ENCODE peak calls at places on chromosomes 3 and 15, in five cellular contexts. G is mesenchymal stem cell, E is H9, F is neuronal stem cell, Z is mesendoderm. K is an unnamed sample.

GRCh38 chr3:153209596-153209995 is 47.6 kb downstream of the RAP2B start:
- DNase-seq in G (peak), E (peak), F (no peak), Z (peak), K (peak)

GRCh38 chr15:70063284-70063991 is 34.3 kb downstream of the TLE3 start:
- DNase-seq in G (no peak), E (no peak), F (no peak), Z (no peak), K (no peak)

GRCh38 chr3:175526609-175527280 is 667.6 kb downstream of the NAALADL2 start:
- DNase-seq in G (peak), E (no peak), F (no peak), Z (peak), K (peak)

GRCh38 chr3:117799314-117799713 is 1089.7 kb downstream of the TUSC7 start:
- DNase-seq in G (no peak), E (no peak), F (no peak), Z (no peak), K (no peak)

GRCh38 chr3:83457516-83457915 is 1501.3 kb upstream of the CADM2 start:
- DNase-seq in G (no peak), E (no peak), F (no peak), Z (peak), K (no peak)

GRCh38 chr3:4754180-4755086 is 224.8 kb upstream of the BHLHE40 start:
- DNase-seq in G (no peak), E (no peak), F (no peak), Z (no peak), K (no peak)

GRCh38 chr3:34152641-34153040 is 354.2 kb downstream of the PDCD6IP start:
- DNase-seq in G (no peak), E (no peak), F (no peak), Z (no peak), K (no peak)

GRCh38 chr3:129558076-129558771 is 15.2 kb downstream of the H1-8 start:
- DNase-seq in G (no peak), E (no peak), F (no peak), Z (no peak), K (peak)

GRCh38 chr15:89822951-89823701 is 8.5 kb upstream of the ANPEP start:
- DNase-seq in G (no peak), E (peak), F (no peak), Z (no peak), K (peak)

GRCh38 chr15:100727291-100727851 is 125.0 kb downstream of the ASB7 start:
- DNase-seq in G (no peak), E (peak), F (no peak), Z (no peak), K (no peak)

GRCh38 chr3:71189480-71189879 is 394.0 kb downstream of the FOXP1 start:
- DNase-seq in G (peak), E (no peak), F (no peak), Z (no peak), K (peak)

GRCh38 chr3:4738737-4739274 is 240.4 kb upstream of the BHLHE40 start:
- DNase-seq in G (peak), E (no peak), F (no peak), Z (no peak), K (no peak)

GRCh38 chr3:89372456-89372855 is 265.0 kb downstream of the EPHA3 start:
- DNase-seq in G (no peak), E (no peak), F (no peak), Z (no peak), K (no peak)

GRCh38 chr3:172156309-172156998 is 117.1 kb downstream of the FNDC3B start:
- DNase-seq in G (no peak), E (peak), F (no peak), Z (peak), K (no peak)

GRCh38 chr3:159763466-159764210 is 225.0 kb upstream of the IL12A start:
- DNase-seq in G (peak), E (peak), F (peak), Z (peak), K (peak)

GRCh38 chr3:9216736-9217135 is 32.7 kb downstream of the SRGAP3 start:
- DNase-seq in G (no peak), E (no peak), F (no peak), Z (no peak), K (no peak)

GRCh38 chr15:68592548-68592947 is 13.8 kb downstream of the CORO2B start:
- DNase-seq in G (peak), E (no peak), F (no peak), Z (no peak), K (no peak)

GRCh38 chr3:146550743-146551510 is 6.5 kb upstream of the PLSCR1 start:
- DNase-seq in G (peak), E (no peak), F (no peak), Z (no peak), K (peak)

GRCh38 chr3:98034036-98034435 is 1.1 kb downstream of the GABRR3 start:
- DNase-seq in G (no peak), E (no peak), F (no peak), Z (no peak), K (no peak)

GRCh38 chr3:21154911-21155310 is 596.1 kb downstream of the ZNF385D start:
- DNase-seq in G (no peak), E (no peak), F (no peak), Z (no peak), K (no peak)

GRCh38 chr15:67064607-67065530 is 533 bp upstream of the SMAD3 start:
- DNase-seq in G (peak), E (peak), F (peak), Z (peak), K (no peak)

GRCh38 chr15:75237316-75237982 is 20.7 kb upstream of the GOLGA6C start:
- DNase-seq in G (no peak), E (no peak), F (no peak), Z (no peak), K (no peak)

GRCh38 chr3:170154084-170154483 is 27.4 kb downstream of the PHC3 start:
- DNase-seq in G (no peak), E (no peak), F (no peak), Z (no peak), K (peak)

GRCh38 chr3:76487446-76487845 is 552.5 kb upstream of the ROBO2 start:
- DNase-seq in G (peak), E (no peak), F (no peak), Z (no peak), K (peak)

GRCh38 chr3:120114981-120115380 is 20.7 kb upstream of the GSK3B start:
- DNase-seq in G (peak), E (no peak), F (no peak), Z (no peak), K (peak)

GRCh38 chr3:127984241-127984975 is 67.8 kb upstream of the SEC61A1 start:
- DNase-seq in G (no peak), E (no peak), F (no peak), Z (no peak), K (peak)

GRCh38 chr3:100777271-100777670 is 68.0 kb downstream of the TFG start:
- DNase-seq in G (no peak), E (no peak), F (no peak), Z (no peak), K (peak)

GRCh38 chr3:29164825-29165224 is 116.0 kb upstream of the RBMS3 start:
- DNase-seq in G (no peak), E (no peak), F (no peak), Z (no peak), K (no peak)

GRCh38 chr3:25139267-25139666 is 288.8 kb upstream of the RARB start:
- DNase-seq in G (no peak), E (no peak), F (no peak), Z (no peak), K (no peak)

GRCh38 chr15:43920815-43921214 is 94.0 kb downstream of the WDR76 start:
- DNase-seq in G (peak), E (no peak), F (no peak), Z (no peak), K (peak)

GRCh38 chr3:11201246-11202024 is 47.1 kb downstream of the HRH1 start:
- DNase-seq in G (no peak), E (no peak), F (no peak), Z (no peak), K (no peak)

GRCh38 chr3:12462159-12462962 is 21.9 kb upstream of the TSEN2 start:
- DNase-seq in G (no peak), E (no peak), F (no peak), Z (no peak), K (no peak)

GRCh38 chr15:63509056-63509696 is 4.8 kb downstream of the USP3 start:
- DNase-seq in G (no peak), E (no peak), F (no peak), Z (no peak), K (no peak)

GRCh38 chr3:186209810-186210752 is 101.2 kb upstream of the ETV5 start:
- DNase-seq in G (peak), E (peak), F (peak), Z (peak), K (peak)

GRCh38 chr3:125052671-125053303 is 3.0 kb downstream of the HEG1 start:
- DNase-seq in G (peak), E (no peak), F (no peak), Z (peak), K (peak)

GRCh38 chr3:13628432-13628831 is 79.5 kb downstream of the FBLN2 start:
- DNase-seq in G (no peak), E (no peak), F (no peak), Z (no peak), K (no peak)

GRCh38 chr15:38605744-38606143 is 41.1 kb upstream of the RASGRP1 start:
- DNase-seq in G (no peak), E (no peak), F (no peak), Z (no peak), K (no peak)

GRCh38 chr3:197533396-197534347 is 22.1 kb downstream of the BDH1 start:
- DNase-seq in G (no peak), E (no peak), F (no peak), Z (no peak), K (no peak)

GRCh38 chr3:197532388-197532787 is 23.4 kb downstream of the BDH1 start:
- DNase-seq in G (no peak), E (no peak), F (no peak), Z (no peak), K (no peak)

GRCh38 chr3:197539651-197540051 is 16.1 kb downstream of the BDH1 start:
- DNase-seq in G (no peak), E (no peak), F (no peak), Z (no peak), K (no peak)

GRCh38 chr3:197534348-197534725 is 21.4 kb downstream of the BDH1 start:
- DNase-seq in G (no peak), E (no peak), F (no peak), Z (no peak), K (no peak)
- H2BK5ac ChIP-seq in G (no peak), E (no peak), F (no peak), Z (no peak), K (no peak)

GRCh38 chr15:85854345-85855097 is 59.8 kb upstream of the KLHL25 start:
- DNase-seq in G (peak), E (peak), F (peak), Z (peak), K (peak)

GRCh38 chr15:85858586-85859375 is 64.1 kb upstream of the KLHL25 start:
- DNase-seq in G (peak), E (peak), F (peak), Z (peak), K (peak)

GRCh38 chr15:85860394-85861161 is 65.9 kb upstream of the KLHL25 start:
- DNase-seq in G (no peak), E (no peak), F (no peak), Z (no peak), K (no peak)

GRCh38 chr15:85865070-85865684 is 70.5 kb upstream of the KLHL25 start:
- DNase-seq in G (peak), E (peak), F (peak), Z (peak), K (peak)

DNA sequence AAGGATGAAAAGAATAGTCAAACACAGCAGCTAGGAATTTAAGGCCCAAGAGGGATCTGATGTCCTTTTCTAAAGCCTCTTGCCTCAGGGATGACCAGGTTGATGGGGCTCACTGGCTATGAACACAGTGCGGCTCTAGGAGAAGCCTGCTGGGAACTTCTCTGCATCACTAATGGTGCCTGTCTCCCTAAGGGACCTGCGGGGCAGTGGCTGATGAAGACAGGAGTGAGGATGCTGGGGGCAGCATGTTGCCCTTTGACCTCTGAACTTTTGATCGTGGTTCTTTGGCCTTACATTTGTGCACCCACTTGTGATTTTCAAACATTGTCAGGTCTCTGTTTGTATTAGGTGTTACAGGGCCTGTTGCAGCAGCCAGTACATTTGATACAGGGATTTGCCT is 64.9 kb upstream of the KLHL25 start:
- DNase-seq in G (no peak), E (no peak), F (no peak), Z (no peak), K (no peak)
- H2AK5ac ChIP-seq in G (no peak), E (no peak), F (no peak), Z (no peak), K (no peak)

DNA sequence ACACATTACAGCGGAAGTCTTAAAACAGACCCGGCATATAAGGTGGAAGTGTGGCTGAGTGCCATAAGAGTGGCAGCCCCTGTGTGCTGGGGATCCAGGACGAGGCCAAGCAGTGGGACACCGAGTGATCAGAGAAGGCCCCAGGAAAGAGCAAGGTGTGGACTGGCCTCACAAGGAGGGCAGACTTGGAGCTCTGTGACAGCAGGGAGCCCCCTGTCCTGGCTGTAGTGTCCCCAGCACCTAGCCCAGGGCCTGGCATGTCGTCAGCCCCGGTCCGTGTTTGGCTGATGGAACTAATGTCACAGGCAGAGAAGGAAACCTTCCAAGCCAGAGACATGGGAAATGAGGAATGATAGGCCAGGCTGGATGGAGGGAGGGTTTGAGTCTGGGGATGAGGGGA is 4.8 kb downstream of the PDIA5 start:
- DNase-seq in G (no peak), E (no peak), F (no peak), Z (no peak), K (no peak)
- H2BK5ac ChIP-seq in G (no peak), E (no peak), F (no peak), Z (no peak), K (no peak)

GRCh38 chr3:43294975-43295374 is 8.6 kb downstream of the SNRK start:
- DNase-seq in G (no peak), E (no peak), F (no peak), Z (no peak), K (no peak)

GRCh38 chr3:43296565-43296964 is 10.2 kb downstream of the SNRK start:
- DNase-seq in G (no peak), E (no peak), F (no peak), Z (no peak), K (peak)

GRCh38 chr3:43298761-43299160 is 12.4 kb downstream of the SNRK start:
- DNase-seq in G (no peak), E (no peak), F (no peak), Z (no peak), K (no peak)

GRCh38 chr3:43302116-43302880 is 16.0 kb downstream of the SNRK start:
- DNase-seq in G (no peak), E (no peak), F (no peak), Z (no peak), K (no peak)

GRCh38 chr3:43298292-43298691 is 12.0 kb downstream of the SNRK start:
- DNase-seq in G (no peak), E (no peak), F (no peak), Z (no peak), K (no peak)
- H2AK5ac ChIP-seq in G (no peak), E (no peak), F (no peak), Z (no peak), K (no peak)

GRCh38 chr3:187521546-187521945 is 148.6 kb downstream of the SST start:
- DNase-seq in G (no peak), E (no peak), F (no peak), Z (no peak), K (no peak)

GRCh38 chr3:187519428-187519890 is 150.7 kb downstream of the SST start:
- DNase-seq in G (no peak), E (peak), F (peak), Z (peak), K (no peak)

GRCh38 chr3:187522293-187522692 is 147.9 kb downstream of the SST start:
- DNase-seq in G (no peak), E (no peak), F (no peak), Z (no peak), K (no peak)

GRCh38 chr3:187518616-187519015 is 150.4 kb downstream of the RTP4 start:
- DNase-seq in G (no peak), E (no peak), F (no peak), Z (peak), K (no peak)

DNA sequence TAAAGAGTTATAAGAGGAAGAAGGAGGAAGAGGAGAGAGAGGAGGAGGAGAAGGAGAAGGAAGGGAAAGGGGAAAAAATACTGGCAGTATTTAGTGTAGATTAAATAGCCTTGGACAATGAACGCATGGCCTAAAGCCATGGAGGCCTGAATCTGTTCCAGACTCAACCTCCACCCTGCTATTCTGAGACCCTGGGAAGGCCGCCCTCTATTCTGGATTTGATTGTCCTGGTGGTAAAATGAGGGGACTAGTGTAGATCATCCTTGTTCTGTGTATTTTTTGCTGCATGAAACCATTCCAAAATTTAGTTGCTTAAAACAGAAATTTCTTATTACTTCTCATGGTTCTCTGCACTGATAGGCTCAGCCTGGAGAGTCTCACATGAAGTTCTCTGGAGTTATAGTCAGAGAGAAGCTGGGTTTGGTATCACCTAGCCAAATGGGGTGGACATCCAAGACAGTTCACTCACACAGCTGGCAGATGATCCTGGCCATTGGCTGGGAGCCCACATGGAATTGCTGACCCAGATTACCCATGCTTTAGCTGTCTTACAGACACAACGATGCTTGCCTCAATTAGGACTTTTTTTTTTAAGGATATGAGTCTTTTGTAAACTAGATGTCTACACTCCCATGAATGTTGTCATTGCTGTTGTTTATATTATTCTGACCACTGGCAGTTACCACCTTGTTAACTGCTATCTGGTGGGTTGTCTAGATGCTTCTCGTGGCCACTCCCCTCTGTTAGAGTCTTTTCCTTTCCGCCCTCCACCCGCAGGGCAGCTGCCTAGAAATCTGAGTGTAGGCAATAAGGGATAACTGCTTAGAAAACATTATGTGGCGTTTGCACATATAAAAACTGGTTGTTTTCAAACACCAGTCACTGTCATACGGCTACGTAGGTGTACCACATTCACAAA is 149.9 kb downstream of the SST start:
- DNase-seq in G (no peak), E (no peak), F (no peak), Z (peak), K (no peak)
- H2BK5ac ChIP-seq in G (peak), E (peak), F (no peak), Z (peak), K (no peak)

GRCh38 chr3:58006661-58007060 is 1.6 kb upstream of the FLNB start:
- DNase-seq in G (no peak), E (no peak), F (no peak), Z (peak), K (no peak)

GRCh38 chr3:58009026-58009748 is 965 bp downstream of the FLNB start:
- DNase-seq in G (peak), E (peak), F (no peak), Z (peak), K (no peak)

GRCh38 chr3:58010562-58010961 is 2.3 kb downstream of the FLNB start:
- DNase-seq in G (peak), E (no peak), F (no peak), Z (no peak), K (peak)

GRCh38 chr3:58009749-58010535 is 1.7 kb downstream of the FLNB start:
- DNase-seq in G (peak), E (peak), F (no peak), Z (peak), K (no peak)

GRCh38 chr3:58008140-58009025 is at the start of gene FLNB:
- DNase-seq in G (peak), E (peak), F (peak), Z (peak), K (peak)
- H2AK5ac ChIP-seq in G (peak), E (no peak), F (peak), Z (peak), K (peak)

GRCh38 chr15:86540840-86541467 is 461.3 kb downstream of the AGBL1 start:
- DNase-seq in G (no peak), E (no peak), F (no peak), Z (no peak), K (no peak)

GRCh38 chr15:86541540-86541939 is 461.9 kb downstream of the AGBL1 start:
- DNase-seq in G (no peak), E (no peak), F (no peak), Z (peak), K (no peak)

GRCh38 chr15:86538141-86538540 is 458.5 kb downstream of the AGBL1 start:
- DNase-seq in G (peak), E (no peak), F (no peak), Z (no peak), K (no peak)
- H2BK5ac ChIP-seq in G (no peak), E (no peak), F (no peak), Z (no peak), K (no peak)

K was measured in IMR-90.